ENCODE peak calls at places on chromosome 17, in five cellular contexts. S is cardiac muscle cell; H is CD8-positive, alpha-beta T cell; A is mesenchymal stem cell; U is AG04450. O is an unnamed sample.

GRCh38 chr17:47733414-47734288 is 615 bp downstream of the TBX21 start:
- DNase-seq in A (no peak), S (no peak), U (no peak), H (no peak), O (no peak)

GRCh38 chr17:28598799-28599310 is at the start of gene SPAG5:
- DNase-seq in H (peak; percentile 90), S (peak; percentile 93), A (peak; percentile 94), U (peak; percentile 60), O (peak; percentile 93)

GRCh38 chr17:42117397-42118125 is 3.6 kb downstream of the KAT2A start:
- DNase-seq in U (no peak), H (no peak), S (no peak), A (no peak), O (no peak)

GRCh38 chr17:42421479-42422332 is 1.4 kb downstream of the CAVIN1 start:
- DNase-seq in S (peak; percentile 68), U (no peak), H (no peak), A (peak; percentile 68), O (no peak)

GRCh38 chr17:57342141-57342540 is 85.8 kb downstream of the MSI2 start:
- DNase-seq in A (no peak), S (no peak), U (no peak), H (no peak), O (no peak)

GRCh38 chr17:65193305-65194293 is 56.4 kb downstream of the RGS9 start:
- DNase-seq in H (no peak), S (no peak), U (no peak), A (peak; percentile 67), O (no peak)

GRCh38 chr17:72749119-72749572 is 343.3 kb downstream of the SLC39A11 start:
- DNase-seq in U (no peak), A (no peak), S (no peak), H (no peak), O (no peak)

GRCh38 chr17:6654816-6655731 is 3.5 kb downstream of the C17orf100 start:
- DNase-seq in A (peak; percentile 24), U (no peak), H (no peak), S (no peak), O (no peak)

GRCh38 chr17:65173284-65173793 is 36.2 kb downstream of the RGS9 start:
- DNase-seq in U (no peak), A (peak; percentile 94), H (peak; percentile 44), S (peak; percentile 86), O (peak; percentile 54)

GRCh38 chr17:7930841-7931631 is 710 bp downstream of the TRAPPC1 start:
- DNase-seq in H (no peak), U (no peak), S (no peak), A (no peak), O (no peak)
- H3K27ac ChIP-seq in H (peak overlapping the region; percentile 85), U (no peak overlapping the region), S (no peak overlapping the region), A (no peak overlapping the region), O (peak overlapping the region; percentile 88)

GRCh38 chr17:17757944-17758343 is 76.7 kb downstream of the RAI1 start:
- DNase-seq in S (no peak), U (no peak), H (no peak), A (no peak), O (no peak)

GRCh38 chr17:17759164-17759563 is 77.6 kb downstream of the SREBF1 start:
- DNase-seq in A (no peak), H (no peak), U (no peak), S (no peak), O (no peak)

GRCh38 chr17:17755715-17756114 is 74.5 kb downstream of the RAI1 start:
- DNase-seq in H (no peak), S (no peak), U (no peak), A (no peak), O (no peak)

GRCh38 chr17:17758443-17758842 is 77.2 kb downstream of the RAI1 start:
- DNase-seq in A (no peak), U (no peak), S (no peak), H (no peak), O (no peak)

DNA sequence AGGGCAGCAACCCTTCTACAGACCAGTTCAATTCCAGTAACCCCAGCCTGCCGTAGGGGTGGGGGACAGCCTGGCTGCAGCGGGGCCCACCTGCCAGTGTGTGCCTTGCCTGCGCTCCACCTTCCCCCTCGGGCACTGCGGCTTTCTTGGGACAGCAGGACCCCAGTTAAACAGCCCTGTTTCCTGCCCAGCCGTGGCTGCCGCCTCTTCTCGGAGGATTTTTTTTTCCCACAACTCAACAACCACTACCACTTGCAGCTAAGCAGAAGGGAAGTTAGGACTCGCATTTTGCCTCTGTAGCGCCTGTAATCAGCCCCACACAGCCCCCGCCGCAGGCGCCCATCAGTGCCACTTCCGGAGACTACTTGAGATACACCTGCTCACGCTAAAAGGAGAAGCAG is 76.1 kb downstream of the RAI1 start:
- DNase-seq in A (no peak), U (no peak), H (no peak), S (no peak), O (peak; percentile 55)
- H3K27ac ChIP-seq in A (no peak overlapping the region), U (no peak overlapping the region), H (peak overlapping the region; percentile 54), S (no peak overlapping the region), O (peak overlapping the region; percentile 65)

GRCh38 chr17:80729016-80729415 is 184.4 kb downstream of the RPTOR start:
- DNase-seq in S (no peak), U (no peak), A (peak; percentile 58), H (no peak), O (no peak)
- H3K27ac ChIP-seq in S (no peak overlapping the region), U (no peak overlapping the region), A (no peak overlapping the region), H (no peak overlapping the region), O (no peak overlapping the region)

GRCh38 chr17:4508207-4508606 is 9.5 kb downstream of the SPNS2 start:
- DNase-seq in S (no peak), H (no peak), U (no peak), A (no peak), O (no peak)

GRCh38 chr17:4507361-4508111 is 8.9 kb downstream of the SPNS2 start:
- DNase-seq in H (no peak), A (no peak), S (no peak), U (no peak), O (no peak)

GRCh38 chr17:4510615-4510941 is 11.9 kb downstream of the SPNS2 start:
- DNase-seq in A (no peak), U (no peak), S (no peak), H (no peak), O (no peak)

GRCh38 chr17:4509923-4510614 is 11.4 kb downstream of the SPNS2 start:
- DNase-seq in S (no peak), H (no peak), U (no peak), A (no peak), O (no peak)

DNA sequence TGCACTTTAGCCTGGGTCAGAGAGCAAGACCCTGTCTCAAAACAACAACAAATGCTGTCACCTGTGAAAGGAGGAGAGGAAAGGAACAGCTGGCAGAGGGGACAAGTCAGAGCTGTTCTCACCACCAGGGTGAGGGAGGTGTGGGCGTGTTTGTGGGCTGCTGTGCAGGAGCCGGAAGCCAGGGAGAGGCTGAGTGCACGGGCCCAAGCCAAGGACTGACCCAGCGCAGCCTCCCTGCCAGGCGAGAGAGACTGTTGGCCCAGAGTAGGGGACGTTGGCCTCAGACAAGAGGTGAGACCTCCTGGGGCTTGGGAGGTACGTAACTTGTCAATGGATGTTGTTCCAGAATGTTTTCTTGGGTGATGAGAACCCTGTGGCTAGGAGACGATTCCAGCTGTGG is 10.7 kb downstream of the SPNS2 start:
- DNase-seq in A (no peak), U (no peak), H (no peak), S (no peak), O (no peak)
- H3K27ac ChIP-seq in A (no peak overlapping the region), U (no peak overlapping the region), H (no peak overlapping the region), S (no peak overlapping the region), O (no peak overlapping the region)

O was measured in naive thymus-derived CD4-positive, alpha-beta T cell.